ENCODE peak calls at places on chromosomes 3 and 15, in six cellular contexts. D, F, W, G, O and Y are unnamed samples.

GRCh38 chr15:87123676-87124382 is 1044.2 kb downstream of the AGBL1 start:
- DNase-seq in D (no peak), F (no peak), W (no peak), G (peak), O (no peak), Y (no peak)

GRCh38 chr15:75170203-75170602 is 31.5 kb upstream of the C15orf39 start:
- DNase-seq in D (no peak), F (no peak), W (no peak), G (no peak), O (no peak), Y (no peak)

GRCh38 chr3:148084931-148085330 is 612.8 kb upstream of the AGTR1 start:
- DNase-seq in D (no peak), F (no peak), W (no peak), G (no peak), O (no peak), Y (no peak)

GRCh38 chr15:70264014-70264492 is 166.3 kb upstream of the TLE3 start:
- DNase-seq in D (no peak), F (no peak), W (peak), G (no peak), O (no peak), Y (no peak)

GRCh38 chr3:117630885-117631284 is 921.3 kb downstream of the TUSC7 start:
- DNase-seq in D (no peak), F (no peak), W (no peak), G (no peak), O (no peak), Y (no peak)

GRCh38 chr3:17111556-17111955 is 226.8 kb downstream of the PLCL2 start:
- DNase-seq in D (no peak), F (no peak), W (peak), G (no peak), O (no peak), Y (no peak)

GRCh38 chr3:100968908-100969556 is 24.2 kb downstream of the ABI3BP start:
- DNase-seq in D (no peak), F (no peak), W (no peak), G (no peak), O (no peak), Y (no peak)

GRCh38 chr3:173045770-173046382 is 95.2 kb downstream of the SPATA16 start:
- DNase-seq in D (no peak), F (no peak), W (peak), G (peak), O (no peak), Y (no peak)

GRCh38 chr3:110301781-110302180 is 769.8 kb upstream of the NECTIN3 start:
- DNase-seq in D (no peak), F (no peak), W (no peak), G (no peak), O (no peak), Y (no peak)

GRCh38 chr3:187456268-187456667 is 88.1 kb downstream of the RTP4 start:
- DNase-seq in D (no peak), F (no peak), W (peak), G (no peak), O (peak), Y (no peak)

GRCh38 chr15:36361351-36361870 is 218.0 kb upstream of the CDIN1 start:
- DNase-seq in D (peak), F (no peak), W (peak), G (no peak), O (no peak), Y (no peak)

GRCh38 chr3:75951941-75952340 is 166.6 kb upstream of the ZNF717 start:
- DNase-seq in D (no peak), F (no peak), W (peak), G (no peak), O (no peak), Y (no peak)

GRCh38 chr3:64571982-64572381 is 115.8 kb downstream of the ADAMTS9 start:
- DNase-seq in D (peak), F (no peak), W (no peak), G (no peak), O (no peak), Y (no peak)

GRCh38 chr15:83657549-83657948 is 3.6 kb downstream of the ADAMTSL3 start:
- DNase-seq in D (peak), F (no peak), W (no peak), G (peak), O (no peak), Y (no peak)

GRCh38 chr15:75646944-75647364 is 758 bp upstream of the SNX33 start:
- DNase-seq in D (peak), F (peak), W (no peak), G (peak), O (peak), Y (peak)

GRCh38 chr3:45910892-45911291 is 24.5 kb downstream of the CCR9 start:
- DNase-seq in D (no peak), F (no peak), W (no peak), G (no peak), O (no peak), Y (no peak)

GRCh38 chr3:50181985-50182384 is 9.4 kb upstream of the GNAT1 start:
- DNase-seq in D (peak), F (no peak), W (no peak), G (no peak), O (no peak), Y (no peak)

GRCh38 chr3:132974086-132974485 is 64.1 kb upstream of the TMEM108 start:
- DNase-seq in D (no peak), F (no peak), W (no peak), G (no peak), O (no peak), Y (no peak)

GRCh38 chr3:186757686-186758220 is 25.6 kb upstream of the EIF4A2 start:
- DNase-seq in D (peak), F (no peak), W (no peak), G (no peak), O (no peak), Y (no peak)

GRCh38 chr3:65777050-65777449 is 261.7 kb downstream of the MAGI1 start:
- DNase-seq in D (no peak), F (no peak), W (no peak), G (no peak), O (no peak), Y (no peak)

GRCh38 chr15:65204236-65204930 is 6.9 kb downstream of the CILP start:
- DNase-seq in D (peak), F (no peak), W (no peak), G (no peak), O (no peak), Y (no peak)

GRCh38 chr3:127288921-127289645 is 1.2 kb upstream of the PRR20G start:
- DNase-seq in D (peak), F (no peak), W (no peak), G (no peak), O (no peak), Y (no peak)

GRCh38 chr3:178568152-178568753 is 32.0 kb downstream of the KCNMB2 start:
- DNase-seq in D (no peak), F (no peak), W (no peak), G (no peak), O (no peak), Y (no peak)

GRCh38 chr3:143808999-143809700 is 39.1 kb downstream of the SLC9A9 start:
- DNase-seq in D (no peak), F (no peak), W (peak), G (no peak), O (no peak), Y (no peak)

GRCh38 chr15:50670115-50670514 is 16.5 kb downstream of the TRPM7 start:
- DNase-seq in D (no peak), F (no peak), W (no peak), G (no peak), O (no peak), Y (no peak)

GRCh38 chr3:49644684-49645083 is 29.5 kb upstream of the APEH start:
- DNase-seq in D (no peak), F (no peak), W (no peak), G (no peak), O (no peak), Y (no peak)

GRCh38 chr3:46668116-46668515 is 25.4 kb downstream of the ALS2CL start:
- DNase-seq in D (no peak), F (no peak), W (no peak), G (no peak), O (peak), Y (no peak)

GRCh38 chr15:92809880-92810361 is 90.2 kb upstream of the CHD2 start:
- DNase-seq in D (peak), F (peak), W (peak), G (peak), O (no peak), Y (peak)

GRCh38 chr3:47313341-47314055 is 30.8 kb downstream of the KLHL18 start:
- DNase-seq in D (no peak), F (no peak), W (no peak), G (no peak), O (no peak), Y (no peak)

GRCh38 chr3:127889976-127890650 is 24.9 kb upstream of the KBTBD12 start:
- DNase-seq in D (peak), F (no peak), W (peak), G (no peak), O (no peak), Y (no peak)

GRCh38 chr3:36524560-36524959 is 144.3 kb downstream of the STAC start:
- DNase-seq in D (no peak), F (no peak), W (no peak), G (no peak), O (no peak), Y (no peak)

GRCh38 chr3:141913150-141913811 is 36.8 kb downstream of the ATP1B3 start:
- DNase-seq in D (peak), F (peak), W (peak), G (peak), O (no peak), Y (peak)

GRCh38 chr3:197354195-197355059 is 56.0 kb upstream of the DLG1 start:
- DNase-seq in D (no peak), F (no peak), W (peak), G (no peak), O (peak), Y (peak)

GRCh38 chr15:26128611-26129140 is 265.5 kb upstream of the ATP10A start:
- DNase-seq in D (no peak), F (no peak), W (no peak), G (no peak), O (no peak), Y (no peak)

GRCh38 chr15:89783861-89784685 is 7.9 kb downstream of the MESP2 start:
- DNase-seq in D (no peak), F (no peak), W (no peak), G (no peak), O (peak), Y (peak)

GRCh38 chr3:69568926-69569325 is 170.3 kb upstream of the MITF start:
- DNase-seq in D (no peak), F (no peak), W (peak), G (no peak), O (no peak), Y (no peak)

GRCh38 chr3:16199769-16200168 is 25.3 kb downstream of the GALNT15 start:
- DNase-seq in D (no peak), F (no peak), W (no peak), G (no peak), O (no peak), Y (no peak)

GRCh38 chr15:99249270-99249817 is at the start of gene TTC23:
- DNase-seq in D (peak), F (peak), W (peak), G (peak), O (no peak), Y (peak)

GRCh38 chr3:102790742-102791141 is 355.9 kb downstream of the ZPLD1 start:
- DNase-seq in D (no peak), F (no peak), W (peak), G (no peak), O (no peak), Y (no peak)

GRCh38 chr15:90986790-90987507 is 7.4 kb downstream of the PRC1 start:
- DNase-seq in D (no peak), F (no peak), W (no peak), G (no peak), O (no peak), Y (no peak)

GRCh38 chr15:90990446-90990845 is 3.9 kb downstream of the PRC1 start:
- DNase-seq in D (no peak), F (no peak), W (no peak), G (no peak), O (no peak), Y (no peak)

GRCh38 chr15:90988249-90988648 is 6.1 kb downstream of the PRC1 start:
- DNase-seq in D (peak), F (no peak), W (no peak), G (peak), O (no peak), Y (no peak)

GRCh38 chr15:90987561-90988141 is 6.7 kb downstream of the PRC1 start:
- DNase-seq in D (no peak), F (peak), W (peak), G (no peak), O (no peak), Y (no peak)

GRCh38 chr15:90989040-90989768 is 5.1 kb downstream of the PRC1 start:
- DNase-seq in D (no peak), F (no peak), W (no peak), G (no peak), O (no peak), Y (no peak)
- H3K9ac ChIP-seq in D (no peak), F (no peak), W (no peak), G (peak), O (no peak), Y (no peak)

GRCh38 chr15:73239564-73240208 is 129.1 kb downstream of the HCN4 start:
- DNase-seq in D (peak), F (peak), W (no peak), G (no peak), O (no peak), Y (no peak)
- H3K9ac ChIP-seq in D (no peak), F (no peak), W (no peak), G (no peak), O (no peak), Y (no peak)

DNA sequence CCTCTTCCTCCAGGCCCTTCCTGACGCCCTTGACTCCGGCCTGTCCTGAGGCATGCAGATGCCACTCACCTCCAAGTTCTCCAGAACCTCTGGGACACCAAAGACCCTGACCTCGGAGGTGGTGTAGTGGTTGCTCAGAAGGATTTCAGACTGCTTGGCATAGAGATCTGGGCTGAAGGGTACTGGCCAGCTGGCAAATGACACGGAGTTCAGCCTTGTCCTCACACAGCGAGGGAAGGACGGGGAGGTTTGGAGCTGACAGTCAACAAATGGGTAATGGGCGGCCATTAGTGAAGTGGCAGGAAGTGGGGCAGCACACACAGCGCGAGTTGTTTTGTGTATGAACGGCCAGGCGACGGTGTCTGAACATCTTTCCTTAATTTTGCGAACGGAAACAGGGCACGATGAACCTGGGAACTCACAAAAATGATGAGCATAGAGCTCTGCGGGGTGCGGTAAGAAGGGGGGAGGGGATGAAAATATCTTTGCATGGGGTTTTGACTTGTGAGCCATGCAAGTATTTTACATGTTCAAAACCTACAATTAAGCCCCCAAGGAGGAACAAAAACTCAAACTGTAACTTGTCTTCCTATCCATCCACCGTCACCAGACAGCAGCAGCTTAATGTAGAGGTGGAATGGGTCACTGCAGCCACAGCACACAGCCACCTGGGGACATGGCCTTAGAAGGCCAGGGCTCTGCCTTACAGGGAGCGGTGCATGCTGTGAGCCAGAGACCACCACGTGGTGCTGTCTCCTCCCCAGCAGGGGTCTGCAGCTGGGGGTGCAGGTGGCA is 43.6 kb upstream of the RPL32 start:
- DNase-seq in D (no peak), F (no peak), W (no peak), G (no peak), O (peak), Y (no peak)
- H3K9ac ChIP-seq in D (no peak), F (no peak), W (no peak), G (peak), O (no peak), Y (no peak)

GRCh38 chr15:77311020-77311419 is 108.9 kb downstream of the PEAK1 start:
- DNase-seq in D (no peak), F (no peak), W (no peak), G (no peak), O (no peak), Y (no peak)

GRCh38 chr15:77311618-77312398 is 108.1 kb downstream of the PEAK1 start:
- DNase-seq in D (no peak), F (peak), W (peak), G (no peak), O (no peak), Y (no peak)

GRCh38 chr15:77312523-77312922 is 107.4 kb downstream of the PEAK1 start:
- DNase-seq in D (no peak), F (peak), W (no peak), G (no peak), O (no peak), Y (no peak)
- H3K9ac ChIP-seq in D (no peak), F (no peak), W (no peak), G (no peak), O (no peak), Y (no peak)

GRCh38 chr3:11434017-11434526 is 161.9 kb downstream of the ATG7 start:
- DNase-seq in D (no peak), F (no peak), W (peak), G (no peak), O (no peak), Y (peak)
- H3K9ac ChIP-seq in D (no peak), F (no peak), W (peak), G (no peak), O (peak), Y (no peak)

DNA sequence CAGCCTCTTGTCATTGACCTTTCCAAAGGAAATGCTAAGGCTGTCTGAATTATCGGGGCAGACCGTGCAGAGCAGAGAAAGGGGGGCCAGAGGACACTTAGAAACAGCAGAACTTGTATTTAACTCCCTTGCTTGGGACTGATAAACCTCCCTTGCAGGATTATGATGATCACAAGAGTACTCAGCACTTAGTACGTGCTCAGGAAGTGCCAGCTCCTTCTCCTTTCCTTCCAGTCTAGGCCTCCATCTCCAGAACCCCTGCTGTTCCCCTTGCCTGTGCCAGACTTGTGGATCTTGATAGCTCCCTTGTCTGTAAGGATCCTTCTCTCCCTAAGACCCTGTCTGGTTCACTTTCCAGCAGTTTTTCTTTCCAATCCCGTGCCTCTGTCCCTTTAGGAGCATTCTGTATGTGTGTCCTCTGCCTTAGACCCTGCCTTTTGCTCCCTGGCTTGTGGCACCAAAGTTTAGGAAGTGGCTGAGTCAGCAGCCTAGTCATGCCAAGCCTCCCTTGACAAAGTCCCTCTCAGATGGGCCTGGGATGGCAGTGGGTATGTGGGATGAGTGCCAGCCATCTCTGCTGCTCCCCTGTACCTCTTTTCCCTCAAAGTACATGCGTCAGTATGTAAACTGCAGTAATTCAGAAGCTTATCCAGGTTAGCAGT is 795 bp downstream of the SORD start:
- DNase-seq in D (peak), F (peak), W (peak), G (peak), O (no peak), Y (no peak)
- H3K9ac ChIP-seq in D (peak), F (peak), W (peak), G (peak), O (peak), Y (peak)

GRCh38 chr15:48536681-48537091 is 108.8 kb downstream of the FBN1 start:
- DNase-seq in D (no peak), F (no peak), W (peak), G (no peak), O (no peak), Y (no peak)

GRCh38 chr15:48530528-48530927 is 115.0 kb downstream of the FBN1 start:
- DNase-seq in D (no peak), F (no peak), W (no peak), G (no peak), O (no peak), Y (no peak)

GRCh38 chr15:48532938-48533337 is 112.6 kb downstream of the FBN1 start:
- DNase-seq in D (no peak), F (no peak), W (no peak), G (no peak), O (no peak), Y (no peak)

GRCh38 chr15:48537277-48538113 is 108.0 kb downstream of the FBN1 start:
- DNase-seq in D (no peak), F (no peak), W (no peak), G (no peak), O (no peak), Y (no peak)

DNA sequence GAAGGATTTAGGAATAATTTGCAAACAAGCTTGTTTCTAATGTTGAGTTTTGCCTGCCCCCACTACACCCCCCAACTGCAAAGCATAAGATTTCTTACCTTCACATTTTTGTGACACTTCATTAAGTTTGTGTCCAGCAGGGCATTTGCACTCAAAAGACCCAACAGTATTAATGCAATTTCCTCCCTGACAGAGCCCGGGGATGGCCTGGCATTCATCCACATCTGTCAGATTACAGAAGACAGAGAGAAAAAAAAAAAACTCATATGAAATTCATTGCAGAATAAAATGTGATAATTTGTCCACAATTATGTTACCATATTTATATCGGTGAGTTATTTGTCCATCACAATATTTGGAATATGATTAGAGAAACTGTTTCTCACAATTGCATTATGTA is 111.5 kb downstream of the FBN1 start:
- DNase-seq in D (no peak), F (no peak), W (no peak), G (no peak), O (no peak), Y (no peak)
- H3K9ac ChIP-seq in D (no peak), F (no peak), W (no peak), G (no peak), O (no peak), Y (no peak)

GRCh38 chr15:63502843-63503738 is 1.3 kb upstream of the USP3 start:
- DNase-seq in D (peak), F (no peak), W (peak), G (peak), O (peak), Y (peak)
- H3K9ac ChIP-seq in D (peak), F (peak), W (peak), G (peak), O (peak), Y (peak)

DNA sequence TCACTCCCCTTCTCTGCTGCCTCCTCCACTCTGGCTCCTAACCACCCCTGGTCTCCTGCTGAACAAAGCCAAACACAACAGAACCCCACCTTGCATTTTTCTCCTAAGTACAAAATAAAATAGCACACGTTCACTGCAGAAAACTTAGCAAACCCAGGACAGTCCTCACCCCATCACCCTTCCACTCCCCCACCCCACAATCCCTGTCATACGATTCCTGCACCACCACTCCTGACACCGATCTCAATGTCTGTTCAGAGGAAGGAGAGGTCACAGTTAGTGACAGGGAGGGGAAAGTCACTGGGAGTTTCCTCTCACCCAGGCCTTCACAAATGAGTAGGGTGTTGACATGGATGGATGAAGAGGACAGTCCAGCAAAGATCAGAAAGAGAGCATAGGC is 4.2 kb downstream of the VPS33B start:
- DNase-seq in D (no peak), F (no peak), W (no peak), G (no peak), O (no peak), Y (no peak)
- H3K9ac ChIP-seq in D (no peak), F (no peak), W (no peak), G (peak), O (no peak), Y (no peak)